ENCODE peak calls at places on chromosomes 6 and 20, in six cellular contexts. G is K562, U is mesendoderm, L is hepatocyte, M is A549, D is GM23248. V is an unnamed sample. For H3K4me1, the result is how much of the 10 kb centered on the place peaks cover.

GRCh38 chr6:42041131-42042055 is 8.9 kb upstream of the TAF8 start:
- DNase-seq in U (no peak), G (peak), M (no peak), D (no peak), L (no peak), V (peak)

GRCh38 chr20:32574296-32575226 is 10.6 kb downstream of the NOL4L start:
- DNase-seq in L (peak), U (peak), M (peak), D (peak), G (peak), V (no peak)

GRCh38 chr6:79984261-79984660 is 20.2 kb upstream of the TTK start:
- DNase-seq in L (peak), M (peak), D (peak), U (peak), G (no peak), V (no peak)

GRCh38 chr20:45611054-45611453 is 18.5 kb upstream of the WFDC10A start:
- DNase-seq in U (no peak), G (peak), D (peak), L (no peak), M (no peak), V (no peak)

GRCh38 chr6:2108700-2109306 is 136.6 kb downstream of the GMDS start:
- DNase-seq in U (no peak), L (no peak), M (no peak), D (no peak), G (no peak), V (no peak)

GRCh38 chr6:27592481-27593199 is 119.7 kb upstream of the ZNF184 start:
- DNase-seq in U (peak), D (peak), M (peak), L (peak), G (peak), V (peak)

GRCh38 chr6:110415297-110415916 is at the start of gene DDO:
- DNase-seq in G (peak), U (no peak), L (no peak), M (no peak), D (peak), V (no peak)

GRCh38 chr6:37565267-37566208 is 65.8 kb upstream of the CCDC167 start:
- DNase-seq in L (peak), D (peak), U (peak), M (no peak), G (no peak), V (peak)

GRCh38 chr6:149079911-149080501 is 237.5 kb upstream of the TAB2 start:
- DNase-seq in L (peak), G (no peak), M (no peak), U (no peak), D (peak), V (no peak)

GRCh38 chr6:121780325-121781313 is 345.2 kb downstream of the GJA1 start:
- DNase-seq in M (peak), U (peak), G (no peak), L (peak), D (peak), V (no peak)

GRCh38 chr6:149200282-149200936 is 117.1 kb upstream of the TAB2 start:
- DNase-seq in L (no peak), U (no peak), G (no peak), M (no peak), D (no peak), V (no peak)

GRCh38 chr6:169923468-169924464 is 172.3 kb downstream of the ERMARD start:
- DNase-seq in D (no peak), U (no peak), L (no peak), M (no peak), G (no peak), V (no peak)

GRCh38 chr6:106107043-106107613 is 21.0 kb downstream of the PRDM1 start:
- DNase-seq in G (no peak), D (no peak), M (no peak), U (no peak), L (no peak), V (no peak)

GRCh38 chr20:4299773-4300172 is 284.4 kb upstream of the RNF24 start:
- DNase-seq in L (no peak), G (no peak), M (no peak), D (peak), U (no peak), V (no peak)

GRCh38 chr20:46683620-46683938 is 5.7 kb downstream of the TP53RK start:
- DNase-seq in L (no peak), D (no peak), M (no peak), G (no peak), U (no peak), V (no peak)

DNA sequence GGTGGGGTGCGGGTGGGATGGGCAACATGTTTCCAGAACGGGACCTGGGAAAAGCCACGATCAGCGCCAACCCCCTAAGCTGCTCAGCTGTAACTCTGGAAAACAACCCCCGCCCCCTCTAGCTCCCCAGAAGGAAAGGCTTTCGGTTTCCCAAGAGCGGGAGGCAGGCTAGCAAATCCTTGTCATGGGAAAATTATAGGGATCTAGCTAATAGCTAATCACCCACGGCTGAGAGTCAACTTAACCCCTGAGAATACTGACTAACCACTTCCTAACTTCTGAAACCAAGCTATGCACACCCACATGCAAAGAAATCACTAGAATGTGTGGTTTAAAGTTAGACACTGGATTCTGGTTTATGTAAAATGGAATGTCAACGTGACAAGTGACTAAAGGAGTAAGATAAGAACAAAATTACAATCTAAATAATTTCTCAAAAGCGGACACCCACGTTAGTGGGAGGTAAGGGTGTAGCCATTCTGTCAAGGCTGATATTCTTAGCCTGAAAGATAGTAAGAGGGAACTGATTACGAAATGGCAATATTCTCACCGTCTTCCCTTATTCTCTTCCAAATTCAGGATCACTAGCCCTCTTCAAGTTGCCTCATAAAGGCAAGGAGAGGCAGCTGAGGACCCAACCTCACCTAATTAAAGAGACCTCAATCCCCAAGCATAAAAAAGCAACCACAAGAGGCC is 20.1 kb downstream of the JAG1 start:
- DNase-seq in U (no peak), D (peak), G (no peak), L (no peak), M (no peak), V (no peak)
- H3K4me1 ChIP-seq in U (under half), D (under half), G (under half), L (under half), M (under half), V (under half)

GRCh38 chr6:49462071-49462470 is 982 bp downstream of the MMUT start:
- DNase-seq in D (peak), U (no peak), L (no peak), G (no peak), M (no peak), V (peak)
- H3K4me2 ChIP-seq in D (peak), U (no peak), L (peak), G (peak), M (peak), V (peak)

GRCh38 chr6:34341481-34341971 is 50.9 kb downstream of the NUDT3 start:
- DNase-seq in U (no peak), M (no peak), G (no peak), D (peak), L (no peak), V (no peak)
- H3K4me1 ChIP-seq in U (under half), M (under half), G (under half), D (under half), L (under half), V (half or more)

GRCh38 chr20:63189846-63190559 is 25.9 kb downstream of the YTHDF1 start:
- DNase-seq in G (no peak), U (no peak), L (no peak), M (no peak), D (no peak), V (no peak)

GRCh38 chr20:63188159-63188442 is 27.8 kb downstream of the YTHDF1 start:
- DNase-seq in L (no peak), M (no peak), U (no peak), G (no peak), D (no peak), V (no peak)

GRCh38 chr20:63187338-63188158 is 28.4 kb downstream of the YTHDF1 start:
- DNase-seq in U (no peak), D (no peak), L (no peak), G (no peak), M (no peak), V (no peak)

GRCh38 chr20:63189322-63189642 is 26.6 kb downstream of the YTHDF1 start:
- DNase-seq in U (no peak), M (no peak), G (no peak), L (no peak), D (no peak), V (no peak)

DNA sequence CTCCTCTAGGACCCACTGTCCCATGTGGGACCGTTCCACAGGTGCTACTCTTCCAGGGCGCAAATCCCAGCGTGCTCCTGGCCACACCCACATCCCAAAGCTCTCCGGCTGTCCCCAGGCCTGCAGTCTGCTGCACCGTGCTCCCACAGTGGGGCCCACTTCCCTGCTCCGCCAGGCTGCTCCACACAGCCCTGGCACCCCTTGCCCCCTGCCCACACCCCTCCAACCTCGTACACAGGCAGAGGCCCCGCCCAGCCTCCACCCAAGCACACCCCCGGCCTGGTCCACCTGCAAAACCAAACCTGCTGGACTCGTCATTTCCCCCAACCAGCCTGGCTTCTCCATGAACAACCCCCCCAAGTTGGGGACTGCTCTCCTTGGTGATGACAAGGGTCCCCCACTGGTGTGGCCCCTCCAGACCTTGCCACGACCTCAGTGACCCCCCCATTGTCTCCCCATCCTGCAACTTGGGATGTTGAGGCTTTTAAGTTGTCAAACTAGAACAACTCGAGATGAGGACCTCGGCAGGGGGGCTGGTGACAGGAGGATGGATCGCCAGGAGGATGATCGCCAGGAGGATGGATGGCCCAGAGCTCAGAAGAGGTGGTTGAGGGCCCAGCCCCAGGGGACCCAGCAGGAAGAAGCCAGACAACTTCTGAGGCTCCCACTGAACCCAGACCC is 27.1 kb downstream of the YTHDF1 start:
- DNase-seq in M (no peak), D (no peak), U (no peak), G (no peak), L (no peak), V (no peak)
- H3K4me2 ChIP-seq in M (no peak), D (no peak), U (no peak), G (no peak), L (no peak), V (no peak)

GRCh38 chr6:4268171-4268570 is 132.8 kb upstream of the ECI2 start:
- DNase-seq in M (no peak), G (no peak), L (no peak), D (no peak), U (no peak), V (no peak)
- H3K4me1 ChIP-seq in M (under half), G (under half), L (under half), D (under half), U (under half), V (under half)

V was measured in Karpas-422.